ENCODE peak calls at places on chromosome 2, in ten cellular contexts. N, I, L, J, O, K, V, H, T and S are unnamed samples.

GRCh38 chr2:240233891-240234502 is 93.5 kb upstream of the OTOS start:
- ATAC-seq in K (peak), I (no peak), O (no peak), L (no peak), N (no peak), T (no peak), V (peak), H (no peak), J (no peak), S (no peak)

GRCh38 chr2:200455958-200456421 is 53.9 kb downstream of the KCTD18 start:
- ATAC-seq in K (no peak), T (no peak), O (peak), J (no peak), N (peak), H (peak), V (no peak), L (no peak), I (peak), S (no peak)

GRCh38 chr2:153811516-153811915 is 60.2 kb upstream of the GALNT13 start:
- ATAC-seq in L (no peak), N (no peak), J (no peak), V (no peak), H (no peak), K (no peak), O (no peak), T (no peak), I (no peak), S (no peak)

GRCh38 chr2:48738806-48739205 is 16.7 kb downstream of the LHCGR start:
- ATAC-seq in K (peak), I (no peak), L (peak), O (no peak), H (no peak), N (no peak), T (no peak), J (peak), V (no peak), S (no peak)

GRCh38 chr2:201639205-201639604 is 4.1 kb downstream of the TMEM237 start:
- ATAC-seq in O (no peak), T (no peak), J (no peak), L (no peak), I (no peak), N (peak), H (peak), V (no peak), K (no peak), S (no peak)

GRCh38 chr2:38260469-38260868 is 116.6 kb downstream of the ATL2 start:
- ATAC-seq in T (no peak), V (no peak), I (peak), H (peak), J (no peak), N (no peak), L (no peak), K (no peak), O (no peak), S (no peak)

GRCh38 chr2:20622731-20623130 is 28.2 kb downstream of the HS1BP3 start:
- ATAC-seq in L (no peak), H (no peak), V (no peak), J (no peak), I (peak), K (no peak), T (no peak), O (peak), N (no peak), S (no peak)

GRCh38 chr2:67070826-67071225 is 326.3 kb upstream of the ETAA1 start:
- ATAC-seq in K (no peak), J (no peak), V (no peak), N (no peak), I (no peak), O (no peak), H (no peak), L (no peak), T (no peak), S (no peak)

GRCh38 chr2:24400207-24400907 is 40.0 kb upstream of the ITSN2 start:
- ATAC-seq in T (no peak), I (no peak), K (no peak), O (no peak), L (peak), V (no peak), N (no peak), J (no peak), H (no peak), S (no peak)

GRCh38 chr2:15749460-15750432 is 158.1 kb downstream of the DDX1 start:
- ATAC-seq in V (no peak), J (no peak), T (no peak), L (no peak), K (no peak), O (peak), H (no peak), N (no peak), I (peak), S (no peak)

GRCh38 chr2:22946553-22946952 is 438.4 kb upstream of the KLHL29 start:
- ATAC-seq in H (no peak), V (no peak), K (no peak), L (no peak), J (no peak), I (no peak), T (no peak), O (no peak), N (no peak), S (no peak)

GRCh38 chr2:17272649-17273048 is 245.6 kb downstream of the RAD51AP2 start:
- ATAC-seq in N (no peak), O (no peak), K (peak), T (no peak), I (no peak), V (no peak), L (no peak), J (peak), H (no peak), S (no peak)

GRCh38 chr2:239103125-239104098 is 255.5 kb downstream of the TWIST2 start:
- ATAC-seq in J (no peak), T (no peak), K (no peak), L (no peak), O (no peak), V (no peak), H (no peak), I (no peak), N (no peak), S (no peak)

GRCh38 chr2:197286805-197287595 is 23.6 kb downstream of the ANKRD44 start:
- ATAC-seq in I (peak), V (no peak), J (peak), L (peak), K (peak), O (peak), T (no peak), N (peak), H (peak), S (peak)

GRCh38 chr2:7685342-7686015 is 768.3 kb downstream of the RNF144A start:
- ATAC-seq in V (no peak), N (no peak), J (peak), T (no peak), L (no peak), I (peak), K (peak), O (no peak), H (no peak), S (no peak)